ENCODE peak calls at places on chromosomes 1 and 21, in seven cellular contexts. One of them, this sample, is unnamed.

GRCh38 chr1:229097356-229097755 is 173.6 kb upstream of the RAB4A start:
- DNase-seq in NCI-H748 treated with DMSO at 0.1 percent for 48 hours: no peak
- DNase-seq in fibroblast of mammary gland: no peak
- DNase-seq in tibial artery: no peak
- DNase-seq in KBM-7: no peak
- DNase-seq in effector CD4-positive, alpha-beta T cell: no peak
- DNase-seq in neural progenitor cell: no peak
- DNase-seq in this sample: no peak

GRCh38 chr1:222443566-222443965 is 104.3 kb downstream of the HHIPL2 start:
- DNase-seq in KBM-7: no peak
- DNase-seq in tibial artery: no peak
- DNase-seq in neural progenitor cell: no peak
- DNase-seq in effector CD4-positive, alpha-beta T cell: no peak
- DNase-seq in fibroblast of mammary gland: no peak
- DNase-seq in NCI-H748 treated with DMSO at 0.1 percent for 48 hours: no peak
- DNase-seq in this sample: no peak

GRCh38 chr1:17047924-17048323 is 5.9 kb downstream of the SDHB start:
- DNase-seq in fibroblast of mammary gland: no peak
- DNase-seq in KBM-7: no peak
- DNase-seq in neural progenitor cell: no peak
- DNase-seq in NCI-H748 treated with DMSO at 0.1 percent for 48 hours: no peak
- DNase-seq in tibial artery: no peak
- DNase-seq in effector CD4-positive, alpha-beta T cell: no peak
- DNase-seq in this sample: no peak

GRCh38 chr1:178916448-178917174 is 45.7 kb upstream of the ANGPTL1 start:
- DNase-seq in effector CD4-positive, alpha-beta T cell: no peak
- DNase-seq in NCI-H748 treated with DMSO at 0.1 percent for 48 hours: no peak
- DNase-seq in tibial artery: no peak
- DNase-seq in fibroblast of mammary gland: no peak
- DNase-seq in KBM-7: no peak
- DNase-seq in neural progenitor cell: no peak
- DNase-seq in this sample: no peak

GRCh38 chr21:38805282-38806152 is at the start of gene ETS2:
- DNase-seq in fibroblast of mammary gland: peak
- DNase-seq in effector CD4-positive, alpha-beta T cell: peak
- DNase-seq in KBM-7: peak
- DNase-seq in tibial artery: peak
- DNase-seq in neural progenitor cell: peak
- DNase-seq in NCI-H748 treated with DMSO at 0.1 percent for 48 hours: peak
- DNase-seq in this sample: peak

GRCh38 chr1:7616953-7617352 is 154.1 kb upstream of the VAMP3 start:
- DNase-seq in NCI-H748 treated with DMSO at 0.1 percent for 48 hours: no peak
- DNase-seq in neural progenitor cell: no peak
- DNase-seq in tibial artery: peak
- DNase-seq in effector CD4-positive, alpha-beta T cell: no peak
- DNase-seq in fibroblast of mammary gland: no peak
- DNase-seq in KBM-7: no peak
- DNase-seq in this sample: no peak

GRCh38 chr21:32770514-32771133 is 931 bp downstream of the PAXBP1 start:
- DNase-seq in tibial artery: peak
- DNase-seq in KBM-7: peak
- DNase-seq in neural progenitor cell: no peak
- DNase-seq in fibroblast of mammary gland: peak
- DNase-seq in NCI-H748 treated with DMSO at 0.1 percent for 48 hours: peak
- DNase-seq in effector CD4-positive, alpha-beta T cell: no peak
- DNase-seq in this sample: no peak

GRCh38 chr1:6006882-6007281 is 14.7 kb upstream of the NPHP4 start:
- DNase-seq in fibroblast of mammary gland: no peak
- DNase-seq in KBM-7: no peak
- DNase-seq in tibial artery: peak
- DNase-seq in neural progenitor cell: no peak
- DNase-seq in NCI-H748 treated with DMSO at 0.1 percent for 48 hours: no peak
- DNase-seq in effector CD4-positive, alpha-beta T cell: no peak
- DNase-seq in this sample: no peak

GRCh38 chr1:41810446-41810845 is 108.3 kb downstream of the HIVEP3 start:
- DNase-seq in KBM-7: peak
- DNase-seq in fibroblast of mammary gland: peak
- DNase-seq in tibial artery: no peak
- DNase-seq in effector CD4-positive, alpha-beta T cell: no peak
- DNase-seq in NCI-H748 treated with DMSO at 0.1 percent for 48 hours: no peak
- DNase-seq in neural progenitor cell: peak
- DNase-seq in this sample: no peak

GRCh38 chr1:27773732-27774445 is 870 bp downstream of the STX12 start:
- DNase-seq in tibial artery: no peak
- DNase-seq in NCI-H748 treated with DMSO at 0.1 percent for 48 hours: no peak
- DNase-seq in effector CD4-positive, alpha-beta T cell: no peak
- DNase-seq in fibroblast of mammary gland: peak
- DNase-seq in neural progenitor cell: no peak
- DNase-seq in KBM-7: peak
- DNase-seq in this sample: no peak

This sample was measured in effector memory CD4-positive, alpha-beta T cell.